ENCODE peak calls at places on chromosomes 5 and 9, in seven cellular contexts. X, H, Z, E, F, A and V are unnamed samples.

GRCh38 chr9:684950-685340 is 156.6 kb upstream of the DMRT1 start:
- DNase-seq in X (no peak), H (no peak), E (no peak), A (no peak), F (no peak), Z (no peak), V (no peak)

GRCh38 chr5:119454171-119454570 is 1.9 kb downstream of the HSD17B4 start:
- DNase-seq in H (no peak), X (no peak), Z (no peak), A (no peak), E (no peak), F (no peak), V (no peak)

GRCh38 chr9:106634641-106635040 is 228.3 kb upstream of the ZNF462 start:
- DNase-seq in X (no peak), A (no peak), H (no peak), F (no peak), E (no peak), Z (no peak), V (no peak)

GRCh38 chr5:79200573-79201183 is 35.3 kb upstream of the JMY start:
- DNase-seq in E (peak), F (no peak), H (no peak), A (peak), X (no peak), Z (no peak), V (no peak)

GRCh38 chr5:149474198-149474597 is 77.0 kb downstream of the CSNK1A1 start:
- DNase-seq in A (no peak), F (no peak), E (peak), X (no peak), H (no peak), Z (no peak), V (no peak)

GRCh38 chr5:77355751-77356150 is 136.4 kb downstream of the WDR41 start:
- DNase-seq in Z (no peak), A (no peak), H (no peak), F (no peak), X (no peak), E (no peak), V (no peak)

GRCh38 chr5:54093081-54093492 is 217.3 kb downstream of the ARL15 start:
- DNase-seq in A (no peak), E (no peak), Z (no peak), H (no peak), F (no peak), X (no peak), V (no peak)

GRCh38 chr5:121164632-121165031 is 687.0 kb upstream of the FTMT start:
- DNase-seq in X (no peak), H (no peak), F (no peak), Z (no peak), A (no peak), E (no peak), V (no peak)

GRCh38 chr5:82590112-82590511 is 312.0 kb upstream of the RPS23 start:
- DNase-seq in F (no peak), X (no peak), A (no peak), Z (no peak), E (no peak), H (no peak), V (no peak)

GRCh38 chr5:100791376-100791775 is 111.7 kb downstream of the ST8SIA4 start:
- DNase-seq in F (no peak), E (no peak), X (no peak), H (no peak), Z (no peak), A (no peak), V (no peak)

GRCh38 chr5:54443264-54443663 is 12.2 kb upstream of the HSPB3 start:
- DNase-seq in F (no peak), A (peak), H (no peak), Z (peak), X (peak), E (peak), V (no peak)

GRCh38 chr5:7705736-7706135 is 145.2 kb downstream of the CFAP90 start:
- DNase-seq in E (no peak), Z (no peak), X (no peak), H (no peak), A (no peak), F (no peak), V (no peak)

GRCh38 chr9:137038916-137039315 is 7.0 kb upstream of the FUT7 start:
- DNase-seq in X (no peak), F (no peak), H (no peak), E (no peak), Z (no peak), A (no peak), V (no peak)

GRCh38 chr9:126569036-126569435 is 44.7 kb upstream of the LMX1B start:
- DNase-seq in E (no peak), A (no peak), H (no peak), Z (no peak), X (no peak), F (no peak), V (no peak)

GRCh38 chr5:64570395-64570996 is 64.7 kb downstream of the RGS7BP start:
- DNase-seq in F (no peak), E (no peak), X (no peak), A (no peak), H (no peak), Z (no peak), V (no peak)

GRCh38 chr9:110923601-110924000 is 114.7 kb downstream of the LPAR1 start:
- DNase-seq in E (no peak), X (no peak), F (no peak), A (no peak), Z (no peak), H (no peak), V (no peak)

GRCh38 chr5:332843-333242 is 11.3 kb downstream of the AHRR start:
- DNase-seq in A (no peak), E (no peak), F (no peak), X (no peak), Z (no peak), H (no peak), V (no peak)

GRCh38 chr5:138180183-138180782 is 1.4 kb downstream of the KIF20A start:
- DNase-seq in A (peak), X (peak), E (peak), Z (peak), F (no peak), H (no peak), V (no peak)

GRCh38 chr9:89750117-89750551 is 145.3 kb downstream of the GADD45G start:
- DNase-seq in A (no peak), X (no peak), F (peak), E (no peak), Z (peak), H (no peak), V (peak)

GRCh38 chr5:33649801-33650482 is 209.2 kb downstream of the TARS1 start:
- DNase-seq in F (no peak), X (no peak), E (no peak), H (no peak), Z (no peak), A (no peak), V (no peak)

GRCh38 chr5:39093351-39093749 is 19.2 kb upstream of the RICTOR start:
- DNase-seq in F (no peak), H (no peak), Z (no peak), X (no peak), A (no peak), E (no peak), V (no peak)

GRCh38 chr9:137666950-137667670 is 48.3 kb downstream of the EHMT1 start:
- DNase-seq in E (no peak), Z (peak), X (no peak), F (peak), H (no peak), A (no peak), V (no peak)

GRCh38 chr5:132190161-132190817 is 37.4 kb downstream of the P4HA2 start:
- DNase-seq in F (peak), H (no peak), A (peak), X (peak), E (peak), Z (peak), V (peak)

GRCh38 chr5:180704362-180704761 is 35.5 kb downstream of the OR2Y1 start:
- DNase-seq in E (no peak), H (no peak), Z (no peak), F (no peak), X (peak), A (no peak), V (no peak)

GRCh38 chr5:63205976-63206375 is 627.4 kb downstream of the LRRC70 start:
- DNase-seq in A (no peak), H (no peak), E (no peak), X (no peak), Z (peak), F (no peak), V (no peak)

GRCh38 chr5:60372786-60373185 is 327.2 kb downstream of the DEPDC1B start:
- DNase-seq in H (no peak), X (no peak), F (no peak), Z (no peak), E (no peak), A (no peak), V (no peak)

GRCh38 chr5:125485003-125485641 is 738.7 kb upstream of the ZNF608 start:
- DNase-seq in X (peak), H (no peak), A (no peak), Z (peak), F (no peak), E (peak), V (peak)

GRCh38 chr9:131478421-131478868 is 24.3 kb upstream of the POMT1 start:
- DNase-seq in F (peak), A (peak), E (peak), Z (peak), X (peak), H (no peak), V (peak)

GRCh38 chr5:139634028-139634325 is 14.2 kb upstream of the CXXC5 start:
- DNase-seq in Z (no peak), A (no peak), F (no peak), E (no peak), H (no peak), X (no peak), V (no peak)

GRCh38 chr9:131545003-131545785 is at the start of gene PRRT1B:
- DNase-seq in X (no peak), E (peak), Z (peak), A (no peak), F (no peak), H (no peak), V (no peak)

GRCh38 chr9:124320062-124320973 is 62.6 kb downstream of the NEK6 start:
- DNase-seq in H (no peak), F (peak), A (peak), X (peak), E (peak), Z (peak), V (peak)

GRCh38 chr5:78490709-78491485 is 130.5 kb downstream of the SCAMP1 start:
- DNase-seq in Z (no peak), E (peak), H (no peak), F (no peak), A (no peak), X (no peak), V (no peak)

GRCh38 chr5:126016256-126016655 is 407.0 kb upstream of the GRAMD2B start:
- DNase-seq in H (no peak), X (no peak), F (no peak), E (no peak), A (no peak), Z (no peak), V (no peak)

GRCh38 chr9:7111413-7111812 is 353.6 kb downstream of the KDM4C start:
- DNase-seq in A (no peak), X (no peak), H (no peak), F (no peak), E (no peak), Z (no peak), V (no peak)

GRCh38 chr9:98903938-98904560 is 39.7 kb upstream of the COL15A1 start:
- DNase-seq in X (no peak), Z (peak), H (peak), E (no peak), F (no peak), A (no peak), V (no peak)

DNA sequence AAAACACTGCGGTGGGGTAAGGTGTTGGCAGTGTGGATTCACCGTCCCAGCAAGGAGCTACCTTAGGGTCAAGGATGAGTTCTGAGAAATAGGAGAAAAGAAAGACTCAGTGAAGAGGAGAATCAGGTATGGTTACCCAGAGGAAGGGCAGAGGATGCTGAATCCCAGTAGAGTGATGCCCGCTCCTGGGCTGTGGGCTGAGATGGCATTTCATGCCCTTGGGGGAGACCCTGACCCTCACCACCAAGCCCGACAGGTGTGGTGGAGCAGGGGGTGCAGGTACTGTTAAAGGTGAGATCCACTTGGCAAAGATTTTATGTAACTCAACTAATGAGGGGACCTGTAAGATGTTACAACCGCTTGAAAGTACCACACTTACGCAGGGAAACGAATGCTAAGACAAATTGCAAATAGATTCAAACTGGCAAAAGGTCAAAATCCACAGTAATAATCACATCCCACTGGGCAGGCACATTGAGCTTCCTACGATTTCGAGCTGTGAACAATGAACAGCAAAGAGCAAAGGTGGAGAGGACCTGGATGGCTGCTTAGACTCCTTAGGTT is 2.1 kb downstream of the RNU6ATAC start:
- DNase-seq in E (no peak), F (no peak), H (no peak), Z (no peak), X (no peak), A (no peak), V (no peak)
- TF ChIP-seq CTCF in E (no peak), F (no peak), H (no peak), Z (no peak), X (no peak), A (no peak), V (no peak)

GRCh38 chr5:36943584-36943983 is 67.0 kb downstream of the NIPBL start:
- DNase-seq in E (no peak), H (no peak), Z (no peak), X (no peak), A (no peak), F (no peak), V (no peak)

GRCh38 chr5:36946101-36946500 is 69.5 kb downstream of the NIPBL start:
- DNase-seq in H (no peak), E (no peak), F (no peak), Z (no peak), A (no peak), X (no peak), V (no peak)

GRCh38 chr5:36944024-36944423 is 67.5 kb downstream of the NIPBL start:
- DNase-seq in E (no peak), X (no peak), F (no peak), H (no peak), Z (no peak), A (no peak), V (no peak)

GRCh38 chr5:36945687-36946086 is 69.1 kb downstream of the NIPBL start:
- DNase-seq in H (no peak), Z (peak), F (no peak), E (no peak), A (no peak), X (no peak), V (no peak)

GRCh38 chr5:36944607-36945225 is 68.1 kb downstream of the NIPBL start:
- DNase-seq in E (no peak), X (peak), H (no peak), A (peak), Z (peak), F (no peak), V (no peak)
- TF ChIP-seq CTCF in E (peak), X (peak), H (peak), A (peak), Z (peak), F (peak), V (peak)

DNA sequence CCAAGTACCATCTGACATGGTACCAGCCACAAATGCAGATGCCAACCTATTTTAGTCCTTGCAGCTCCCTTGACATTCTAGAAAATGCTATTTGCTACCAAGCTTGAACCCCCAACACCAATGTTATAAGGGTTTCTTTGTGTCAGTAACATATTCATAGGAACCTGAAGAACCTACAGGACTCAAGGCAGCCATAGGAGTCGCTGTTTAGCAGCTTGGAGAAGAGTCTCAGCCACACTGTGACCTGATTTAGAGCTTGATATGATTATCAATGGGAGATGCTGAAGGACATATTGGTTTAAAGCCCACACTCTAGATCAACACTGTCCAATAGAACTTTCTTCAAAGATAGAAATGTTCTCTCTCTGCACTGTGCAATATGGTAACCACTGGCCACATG is 6.4 kb upstream of the ZFR start:
- DNase-seq in E (no peak), A (no peak), F (no peak), H (no peak), X (peak), Z (peak), V (no peak)
- TF ChIP-seq CTCF in E (no peak), A (no peak), F (peak), H (peak), X (peak), Z (peak), V (peak)

GRCh38 chr5:178113841-178114324 is 551 bp downstream of the N4BP3 start:
- DNase-seq in A (peak), X (no peak), F (no peak), H (no peak), E (peak), Z (peak), V (peak)

GRCh38 chr5:178111925-178112324 is 1.4 kb upstream of the N4BP3 start:
- DNase-seq in X (no peak), Z (no peak), E (no peak), H (no peak), F (no peak), A (no peak), V (no peak)

GRCh38 chr5:178114325-178115135 is 1.2 kb downstream of the N4BP3 start:
- DNase-seq in A (peak), H (no peak), F (no peak), E (peak), Z (peak), X (no peak), V (peak)

GRCh38 chr5:178112545-178112944 is 787 bp upstream of the N4BP3 start:
- DNase-seq in F (no peak), X (no peak), H (no peak), E (no peak), Z (no peak), A (no peak), V (no peak)

DNA sequence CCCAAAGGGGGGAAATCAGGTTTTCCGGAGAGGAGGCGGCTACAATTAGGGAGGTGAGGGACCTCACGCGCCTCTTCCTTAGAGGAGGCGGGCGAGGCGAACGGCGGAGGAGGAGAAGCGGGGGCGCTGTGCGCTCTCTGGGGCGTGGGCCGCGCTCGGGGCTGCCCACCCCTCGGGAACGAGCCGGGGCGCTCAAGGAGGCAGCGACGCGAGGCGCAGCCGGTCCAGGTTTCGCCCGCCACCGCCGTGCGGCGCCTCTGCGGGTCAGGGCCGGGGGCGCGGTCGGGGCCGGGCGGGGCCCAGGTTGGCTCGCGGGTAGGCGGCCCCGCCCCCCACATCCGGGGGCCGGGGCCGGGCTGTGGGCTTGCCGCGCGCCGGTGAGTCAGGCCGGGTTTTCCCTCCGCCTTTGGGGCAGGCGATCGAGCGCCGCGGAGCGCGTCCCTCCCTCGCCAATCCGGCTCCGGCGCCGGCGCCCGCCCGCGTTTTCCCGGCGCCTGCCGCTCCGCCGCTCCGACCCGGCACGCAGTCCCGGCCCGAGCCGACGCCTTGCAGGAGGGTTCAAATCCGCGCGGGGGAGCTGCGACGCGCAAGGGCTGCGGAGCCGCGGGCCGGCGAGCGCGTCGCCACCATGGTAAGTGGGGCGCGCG is at the start of gene N4BP3:
- DNase-seq in A (peak), F (peak), X (peak), E (peak), H (peak), Z (peak), V (peak)
- TF ChIP-seq CTCF in A (peak), F (peak), X (no peak), E (no peak), H (peak), Z (peak), V (no peak)

GRCh38 chr9:122051401-122052346 is 41.4 kb downstream of the TTLL11 start:
- DNase-seq in F (no peak), H (no peak), E (no peak), Z (no peak), X (no peak), A (peak), V (no peak)

GRCh38 chr9:122053056-122053455 is 40.1 kb downstream of the TTLL11 start:
- DNase-seq in Z (no peak), A (no peak), H (no peak), F (no peak), X (no peak), E (no peak), V (no peak)

GRCh38 chr9:122055668-122056067 is 37.4 kb downstream of the TTLL11 start:
- DNase-seq in H (no peak), Z (no peak), F (no peak), X (no peak), A (no peak), E (no peak), V (no peak)

GRCh38 chr9:122053546-122053945 is 39.6 kb downstream of the TTLL11 start:
- DNase-seq in A (no peak), Z (no peak), X (no peak), H (no peak), F (no peak), E (no peak), V (no peak)

GRCh38 chr9:122053951-122054350 is 39.2 kb downstream of the TTLL11 start:
- DNase-seq in A (no peak), F (no peak), X (no peak), Z (no peak), E (no peak), H (no peak), V (no peak)
- TF ChIP-seq CTCF in A (no peak), F (no peak), X (no peak), Z (no peak), E (no peak), H (no peak), V (no peak)

DNA sequence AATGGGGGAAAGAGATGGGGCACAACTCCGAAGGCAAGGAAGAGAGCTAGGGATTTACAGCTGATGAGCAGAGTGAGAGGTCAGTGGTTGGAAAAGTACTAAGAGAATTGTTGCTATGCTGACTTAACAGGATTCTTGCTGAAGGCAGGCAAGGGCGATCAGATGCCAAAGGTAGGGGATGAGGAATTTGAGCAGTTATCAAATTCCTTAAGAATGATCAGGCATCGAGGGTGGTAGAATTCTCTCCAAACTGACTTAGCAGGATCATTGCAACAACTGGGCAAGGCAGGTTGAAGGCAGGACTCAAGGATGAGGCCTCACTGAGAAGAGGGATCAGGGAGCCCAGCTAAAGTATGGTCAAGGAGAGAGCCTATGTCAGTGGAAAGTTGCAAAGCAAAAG is 171.0 kb downstream of the HSD17B3 start:
- DNase-seq in X (no peak), F (no peak), Z (no peak), H (no peak), E (no peak), A (no peak), V (no peak)
- TF ChIP-seq CTCF in X (no peak), F (no peak), Z (no peak), H (no peak), E (no peak), A (no peak), V (no peak)

GRCh38 chr5:113123563-113123962 is 147.0 kb downstream of the DCP2 start:
- DNase-seq in E (peak), A (no peak), H (no peak), F (peak), X (peak), Z (peak), V (no peak)
- TF ChIP-seq CTCF in E (peak), A (no peak), H (peak), F (peak), X (peak), Z (peak), V (peak)

GRCh38 chr9:114914139-114914538 is 16.3 kb downstream of the TNFSF8 start:
- DNase-seq in Z (peak), X (no peak), E (no peak), A (no peak), H (no peak), F (no peak), V (no peak)
- TF ChIP-seq CTCF in Z (peak), X (peak), E (no peak), A (peak), H (no peak), F (peak), V (peak)